ENCODE peak calls at places on chromosomes 7 and 10, in seven cellular contexts. Z is esophagus squamous epithelium, G is GM12878, W is body of pancreas, K is stomach, J is heart left ventricle, Y is testis. Q is an unnamed sample.

GRCh38 chr7:96238474-96238873 is 83.4 kb downstream of the SLC25A13 start:
- DNase-seq in G (no peak), W (no peak), K (no peak), Y (no peak), J (no peak), Z (no peak), Q (no peak)

GRCh38 chr7:55055479-55055878 is 36.7 kb downstream of the EGFR start:
- DNase-seq in W (no peak), Y (no peak), K (no peak), Z (no peak), J (no peak), G (no peak), Q (no peak)

GRCh38 chr7:95811846-95812445 is 39.6 kb downstream of the DYNC1I1 start:
- DNase-seq in K (no peak), G (no peak), W (no peak), Z (no peak), J (no peak), Y (no peak), Q (no peak)

GRCh38 chr7:37081436-37081835 is 357.1 kb upstream of the AOAH start:
- DNase-seq in K (peak; percentile 50), Z (no peak), J (peak; percentile 25), G (peak; percentile 24), Y (no peak), W (peak; percentile 49), Q (no peak)

GRCh38 chr7:74029094-74029785 is 1.3 kb downstream of the ELN start:
- DNase-seq in Y (no peak), K (no peak), W (peak; percentile 51), G (no peak), Z (no peak), J (no peak), Q (no peak)

GRCh38 chr10:83357004-83357403 is 782.3 kb upstream of the GHITM start:
- DNase-seq in K (no peak), J (no peak), Z (no peak), Y (no peak), G (no peak), W (no peak), Q (no peak)

GRCh38 chr10:117684673-117685211 is 142.2 kb downstream of the EMX2 start:
- DNase-seq in K (peak; percentile 52), G (no peak), W (peak; percentile 16), Y (peak; percentile 53), J (peak; percentile 22), Z (no peak), Q (no peak)

GRCh38 chr10:70602665-70603438 is at the start of gene PRF1:
- DNase-seq in K (peak; percentile 54), W (peak; percentile 21), Y (no peak), Z (no peak), G (no peak), J (no peak), Q (no peak)

GRCh38 chr7:537911-538634 is 18.4 kb upstream of the PDGFA start:
- DNase-seq in G (no peak), Y (peak; percentile 80), Z (no peak), K (peak; percentile 73), J (no peak), W (peak; percentile 80), Q (no peak)
- TF ChIP-seq POLR2A in G (no peak), Y (no peak), Z (no peak), K (no peak), J (no peak), W (no peak), Q (no peak)

GRCh38 chr10:14550471-14550941 is 219.8 kb upstream of the FRMD4A start:
- DNase-seq in Y (no peak), J (no peak), Z (no peak), G (no peak), W (no peak), K (no peak), Q (no peak)
- TF ChIP-seq POLR2A in Y (no peak), J (no peak), Z (no peak), G (no peak), W (no peak), K (no peak), Q (no peak)

GRCh38 chr7:69211739-69212138 is 386.5 kb upstream of the AUTS2 start:
- DNase-seq in K (no peak), J (no peak), Z (no peak), Y (no peak), G (no peak), W (no peak), Q (no peak)
- TF ChIP-seq POLR2A in K (no peak), J (no peak), Z (no peak), Y (no peak), G (no peak), W (no peak), Q (no peak)

DNA sequence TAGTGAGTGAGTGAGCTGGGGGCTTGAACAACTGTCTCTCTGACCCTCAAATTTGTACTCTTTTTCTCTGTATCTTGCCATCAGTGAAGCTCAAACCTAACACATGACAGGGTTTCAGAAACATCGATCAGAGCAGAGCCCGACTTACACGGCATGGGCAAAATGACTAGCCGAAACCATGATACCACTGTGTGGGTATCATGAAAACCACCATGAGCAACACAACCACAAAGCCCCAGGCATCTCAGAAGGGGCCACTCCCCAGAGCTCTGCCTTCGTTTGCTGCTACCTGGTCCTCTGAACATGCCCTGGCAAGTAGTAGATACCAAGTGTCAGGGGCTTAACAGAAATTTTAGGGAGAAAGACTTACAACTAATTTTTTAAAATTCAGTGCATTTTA is 308.5 kb downstream of the WDR11 start:
- DNase-seq in J (no peak), K (no peak), Y (no peak), Z (no peak), W (no peak), G (no peak), Q (no peak)
- TF ChIP-seq POLR2A in J (no peak), K (no peak), Y (no peak), Z (no peak), W (no peak), G (no peak), Q (no peak)

DNA sequence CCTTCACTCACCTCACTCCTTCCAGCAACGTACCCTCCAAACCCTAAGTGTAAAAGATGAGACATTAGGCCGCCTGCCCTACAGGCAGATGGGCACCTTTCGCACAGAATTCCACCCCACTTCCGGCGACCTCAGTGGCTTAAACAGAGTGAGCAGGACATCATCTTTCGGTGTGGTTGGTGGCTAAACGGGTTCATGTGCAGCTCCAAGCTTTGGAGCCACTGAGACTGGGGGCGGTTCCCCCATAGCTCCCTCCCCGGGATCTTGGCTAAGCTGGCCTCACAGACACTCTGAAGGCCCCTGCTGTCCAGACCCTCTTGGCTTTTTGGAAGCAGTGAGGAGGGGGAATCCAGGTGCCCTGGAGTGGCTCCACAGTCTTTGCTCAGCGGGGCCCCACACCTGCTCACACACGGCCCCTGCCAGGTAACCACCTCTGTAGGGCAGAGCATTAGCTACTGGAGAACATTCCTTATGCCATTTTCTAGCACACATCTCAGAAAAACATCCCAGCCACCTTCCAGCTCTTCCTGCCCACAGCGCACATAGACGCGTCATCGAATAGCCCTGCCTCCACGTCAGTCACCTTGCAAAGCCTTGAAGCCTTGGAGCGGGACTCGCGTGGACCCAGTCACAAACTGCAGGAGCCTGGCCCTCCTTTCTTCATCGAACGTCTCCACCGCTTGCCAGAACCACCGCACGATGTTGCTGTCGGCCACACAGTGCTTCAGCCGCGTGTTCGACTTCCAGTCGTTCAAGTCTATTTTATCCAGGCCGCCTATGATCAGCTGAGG is 108.8 kb downstream of the SMURF1 start:
- DNase-seq in G (no peak), Y (peak; percentile 12), K (no peak), J (no peak), Z (no peak), W (peak; percentile 7), Q (no peak)
- TF ChIP-seq POLR2A in G (peak; percentile 21), Y (no peak), K (no peak), J (no peak), Z (no peak), W (no peak), Q (no peak)

GRCh38 chr7:151038951-151039849 is 9.1 kb upstream of the ASIC3 start:
- DNase-seq in Y (peak; percentile 74), W (peak; percentile 45), J (peak; percentile 63), Z (no peak), K (peak; percentile 72), G (no peak), Q (no peak)
- TF ChIP-seq POLR2A in Y (no peak), W (no peak), J (peak; percentile 33), Z (no peak), K (no peak), G (no peak), Q (peak; percentile 15)

GRCh38 chr7:64308019-64308275 is 5.8 kb upstream of the ZNF736 start:
- DNase-seq in W (peak; percentile 20), G (no peak), Y (peak; percentile 36), Z (no peak), J (no peak), K (no peak), Q (no peak)

GRCh38 chr7:64314493-64315020 is 796 bp downstream of the ZNF736 start:
- DNase-seq in Z (no peak), G (no peak), J (no peak), W (no peak), Y (peak; percentile 25), K (no peak), Q (no peak)

GRCh38 chr7:64312826-64313225 is 935 bp upstream of the ZNF736 start:
- DNase-seq in G (no peak), Y (no peak), J (no peak), Z (no peak), W (no peak), K (no peak), Q (no peak)

GRCh38 chr7:64310426-64310825 is 3.3 kb upstream of the ZNF736 start:
- DNase-seq in Z (no peak), Y (no peak), W (no peak), K (no peak), J (no peak), G (no peak), Q (no peak)

GRCh38 chr7:64313740-64314491 is at the start of gene ZNF736:
- DNase-seq in G (peak; percentile 79), Y (peak; percentile 97), W (peak; percentile 87), J (peak; percentile 91), Z (peak; percentile 48), K (peak; percentile 89), Q (peak; percentile 89)
- TF ChIP-seq POLR2A in G (peak; percentile 93), Y (peak; percentile 64), W (peak; percentile 78), J (peak; percentile 61), Z (peak; percentile 24), K (peak; percentile 21), Q (peak; percentile 58)